ENCODE peak calls at places on chromosomes 1 and 21, in nine cellular contexts. O is H1, X is tibial nerve, Z is stomach, Y is sigmoid colon, B is K562, U is HCT116, G is heart left ventricle, M is body of pancreas. J is an unnamed sample. For H3K36me3, the result is how much of the 10 kb centered on the place peaks cover.

GRCh38 chr1:92037400-92037799 is 7.6 kb downstream of the EPHX4 start:
- DNase-seq in X (no peak), O (no peak), Z (no peak), U (no peak), M (no peak), G (no peak), B (no peak), Y (no peak), J (no peak)

GRCh38 chr1:22104074-22104473 is 38.8 kb downstream of the WNT4 start:
- DNase-seq in M (no peak), Y (no peak), U (no peak), O (no peak), G (no peak), Z (no peak), B (no peak), X (no peak), J (no peak)

GRCh38 chr1:225763815-225764548 is 13.6 kb upstream of the SRP9 start:
- DNase-seq in Y (no peak), O (no peak), G (no peak), M (peak), Z (peak), B (no peak), X (no peak), U (no peak), J (no peak)

GRCh38 chr1:248844526-248844925 is 6.5 kb downstream of the ZNF672 start:
- DNase-seq in Z (no peak), G (no peak), B (no peak), M (no peak), X (no peak), U (no peak), Y (no peak), O (no peak), J (no peak)

GRCh38 chr21:30674312-30674711 is 31.6 kb downstream of the KRTAP20-3 start:
- DNase-seq in M (no peak), Y (no peak), B (no peak), X (no peak), U (no peak), O (no peak), G (no peak), Z (no peak), J (no peak)

GRCh38 chr1:102715150-102715549 is 393.2 kb downstream of the COL11A1 start:
- DNase-seq in G (no peak), M (no peak), U (no peak), Z (no peak), O (no peak), Y (no peak), B (no peak), X (no peak), J (no peak)

GRCh38 chr1:180145446-180145845 is 9.2 kb upstream of the QSOX1 start:
- DNase-seq in G (no peak), Y (no peak), B (no peak), X (no peak), M (no peak), O (no peak), Z (no peak), U (no peak), J (no peak)

GRCh38 chr21:27586326-27586725 is 619.4 kb upstream of the ADAMTS5 start:
- DNase-seq in U (no peak), M (no peak), G (no peak), B (no peak), Y (no peak), O (no peak), Z (no peak), X (no peak), J (no peak)

GRCh38 chr1:92949937-92950817 is 11.1 kb downstream of the DIPK1A start:
- DNase-seq in Y (no peak), U (no peak), O (no peak), B (no peak), G (no peak), M (no peak), Z (no peak), X (no peak), J (no peak)

GRCh38 chr1:4512622-4513021 is 141.8 kb upstream of the AJAP1 start:
- DNase-seq in Z (no peak), X (no peak), B (no peak), O (no peak), Y (peak), M (peak), G (no peak), U (no peak), J (peak)

GRCh38 chr1:161096015-161096414 is 2.1 kb upstream of the KLHDC9 start:
- DNase-seq in O (no peak), M (no peak), B (no peak), Z (no peak), X (no peak), G (no peak), U (no peak), Y (no peak), J (no peak)

GRCh38 chr1:199857103-199857502 is 170.4 kb upstream of the NR5A2 start:
- DNase-seq in Z (no peak), B (no peak), M (no peak), O (no peak), X (no peak), U (no peak), G (no peak), Y (no peak), J (no peak)
- H3K36me3 ChIP-seq in Z (under half), B (under half), M (under half), O (under half), X (under half), U (under half), G (under half), Y (under half), J (under half)

GRCh38 chr1:6069573-6069972 is 23.9 kb downstream of the KCNAB2 start:
- DNase-seq in M (no peak), Z (no peak), G (no peak), B (no peak), U (no peak), X (no peak), O (no peak), Y (no peak), J (no peak)
- TF ChIP-seq POLR2A in M (no peak), Z (no peak), G (no peak), B (no peak), U (no peak), X (no peak), O (no peak), Y (no peak), J (no peak)

DNA sequence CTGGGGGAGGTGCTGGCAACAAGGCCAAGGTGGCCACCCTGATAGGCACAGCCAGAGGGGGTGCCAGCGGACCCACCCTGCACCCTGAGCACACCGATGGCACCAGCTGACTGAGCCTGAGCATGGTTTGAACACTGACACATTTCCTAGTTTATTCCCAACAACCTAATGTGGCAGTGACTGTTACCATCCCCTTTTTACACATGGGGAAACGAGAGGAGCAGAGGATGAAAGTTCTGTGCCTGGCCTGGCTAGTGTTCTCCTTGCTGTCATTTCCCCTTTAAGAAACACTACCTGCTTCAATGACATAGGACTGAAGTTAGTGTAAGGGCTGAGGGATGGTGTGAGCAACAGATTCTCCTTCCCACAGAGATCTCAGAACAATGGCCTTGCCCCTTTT is 15.3 kb downstream of the CLDN14 start:
- DNase-seq in U (no peak), O (no peak), B (no peak), M (no peak), Y (no peak), Z (no peak), G (no peak), X (no peak), J (no peak)
- H3K4me3 ChIP-seq in U (no peak), O (no peak), B (no peak), M (no peak), Y (no peak), Z (no peak), G (no peak), X (no peak), J (no peak)

GRCh38 chr21:38819719-38820147 is 14.0 kb downstream of the ETS2 start:
- DNase-seq in M (no peak), B (no peak), X (no peak), G (no peak), Y (no peak), Z (peak), O (no peak), U (peak), J (no peak)

GRCh38 chr21:38821959-38822682 is 16.4 kb downstream of the ETS2 start:
- DNase-seq in G (no peak), U (no peak), Y (no peak), X (no peak), B (no peak), M (no peak), O (no peak), Z (no peak), J (no peak)

GRCh38 chr21:38822754-38823374 is 17.1 kb downstream of the ETS2 start:
- DNase-seq in B (no peak), M (no peak), G (no peak), O (no peak), Y (no peak), X (no peak), U (no peak), Z (no peak), J (no peak)

GRCh38 chr21:38820471-38821239 is 14.9 kb downstream of the ETS2 start:
- DNase-seq in M (no peak), U (no peak), B (no peak), Z (no peak), Y (no peak), O (no peak), X (no peak), G (no peak), J (no peak)

GRCh38 chr21:38821248-38821647 is 15.5 kb downstream of the ETS2 start:
- DNase-seq in Y (no peak), U (no peak), M (no peak), Z (no peak), B (no peak), X (no peak), G (no peak), O (no peak), J (no peak)
- H3K36me3 ChIP-seq in Y (half or more), U (half or more), M (half or more), Z (half or more), B (half or more), X (under half), G (half or more), O (half or more), J (under half)

GRCh38 chr1:29934255-29934654 is 697.9 kb downstream of the PTPRU start:
- DNase-seq in M (no peak), X (no peak), G (no peak), U (no peak), B (no peak), Z (no peak), Y (peak), O (no peak), J (no peak)

GRCh38 chr1:29943034-29943433 is 706.7 kb downstream of the PTPRU start:
- DNase-seq in Z (no peak), Y (no peak), B (no peak), M (no peak), O (no peak), X (no peak), U (no peak), G (no peak), J (no peak)

GRCh38 chr1:29937356-29937755 is 701.0 kb downstream of the PTPRU start:
- DNase-seq in M (no peak), X (no peak), Z (no peak), Y (no peak), O (no peak), B (no peak), U (no peak), G (no peak), J (no peak)

GRCh38 chr1:29944253-29944652 is 707.9 kb downstream of the PTPRU start:
- DNase-seq in G (no peak), Z (no peak), M (no peak), Y (no peak), B (peak), X (no peak), O (no peak), U (no peak), J (no peak)

DNA sequence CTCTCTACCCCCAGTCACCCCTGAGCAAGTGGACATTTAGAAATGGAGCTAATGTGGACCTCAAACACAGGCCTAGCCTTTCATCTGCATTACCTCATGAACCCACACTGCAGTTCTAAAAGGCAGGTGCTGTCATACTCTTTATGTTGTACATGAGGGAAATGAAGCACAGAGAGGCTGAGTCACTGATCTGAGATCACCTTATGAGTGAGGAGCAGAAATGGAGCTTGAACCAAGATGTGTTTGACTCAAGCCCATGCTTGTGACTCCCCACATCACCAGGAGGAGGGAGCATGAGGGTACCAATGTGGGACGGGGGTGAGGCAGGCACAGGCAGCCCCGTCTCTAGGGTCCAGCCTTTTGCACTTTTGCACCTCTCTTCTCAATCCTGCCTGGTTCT is 702.8 kb downstream of the PTPRU start:
- DNase-seq in X (no peak), M (no peak), Y (no peak), U (no peak), Z (no peak), G (no peak), B (no peak), O (no peak), J (no peak)
- TF ChIP-seq POLR2A in X (no peak), M (no peak), Y (no peak), U (no peak), Z (no peak), G (no peak), B (no peak), O (no peak), J (no peak)

GRCh38 chr1:23116216-23116836 is 52.3 kb downstream of the LUZP1 start:
- DNase-seq in G (no peak), U (no peak), Z (no peak), M (no peak), X (no peak), B (no peak), Y (no peak), O (no peak), J (no peak)

GRCh38 chr1:23114424-23115079 is 54.1 kb downstream of the LUZP1 start:
- DNase-seq in X (no peak), Y (no peak), U (no peak), B (peak), O (no peak), Z (no peak), M (no peak), G (no peak), J (no peak)

GRCh38 chr1:23111600-23112535 is 56.8 kb downstream of the LUZP1 start:
- DNase-seq in M (no peak), X (no peak), Y (no peak), Z (no peak), U (no peak), B (no peak), G (no peak), O (no peak), J (no peak)

GRCh38 chr1:23108918-23109533 is 59.6 kb downstream of the LUZP1 start:
- DNase-seq in B (no peak), U (peak), X (no peak), Y (no peak), O (no peak), G (no peak), M (no peak), Z (no peak), J (no peak)

GRCh38 chr1:23110391-23110790 is 58.3 kb downstream of the LUZP1 start:
- DNase-seq in O (no peak), G (no peak), X (no peak), U (no peak), B (no peak), Y (no peak), M (no peak), Z (no peak), J (no peak)
- H3K4me3 ChIP-seq in O (no peak), G (no peak), X (no peak), U (no peak), B (no peak), Y (no peak), M (no peak), Z (no peak), J (no peak)

DNA sequence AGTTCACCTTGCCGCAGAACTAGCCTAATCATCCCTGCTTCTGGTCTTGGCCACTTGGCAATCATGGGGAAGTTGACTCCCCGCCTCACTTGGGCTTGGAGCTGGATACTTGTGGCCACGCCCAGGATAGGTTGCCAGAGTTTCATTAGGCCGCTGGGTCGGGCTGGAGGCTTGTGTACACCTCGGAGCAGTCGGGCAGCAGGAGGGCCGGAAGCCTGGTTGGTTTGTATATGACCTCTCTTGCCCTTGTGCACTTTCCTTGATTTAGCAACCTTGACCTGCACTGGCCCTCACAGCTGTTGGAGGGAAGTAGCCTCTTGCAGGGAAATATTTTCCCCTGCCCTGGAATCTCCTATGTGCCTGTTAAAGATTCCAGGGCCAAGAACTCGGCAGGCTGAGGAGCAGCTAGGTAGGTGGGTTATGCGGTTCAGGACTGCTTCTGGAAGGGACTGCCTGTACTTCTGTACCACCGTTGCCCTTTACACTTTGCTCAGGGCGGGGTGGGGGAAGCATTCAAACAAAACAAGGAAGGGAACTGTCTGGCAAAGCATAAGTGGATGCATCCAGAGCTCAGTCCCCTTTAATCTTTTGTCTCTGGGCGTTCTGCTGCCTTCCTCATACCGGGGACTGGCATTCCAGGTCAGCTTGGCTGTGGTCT is 83.5 kb downstream of the UCK2 start:
- DNase-seq in Y (peak), M (peak), Z (peak), X (peak), G (no peak), U (no peak), O (no peak), B (no peak), J (peak)
- H3K36me3 ChIP-seq in Y (under half), M (under half), Z (under half), X (under half), G (under half), U (under half), O (under half), B (under half), J (under half)

GRCh38 chr1:99764909-99765308 is 1.5 kb downstream of the FRRS1 start:
- DNase-seq in U (no peak), M (no peak), Z (no peak), X (no peak), O (no peak), Y (no peak), B (no peak), G (no peak), J (no peak)

GRCh38 chr1:99764439-99764838 is 2.0 kb downstream of the FRRS1 start:
- DNase-seq in G (no peak), U (no peak), Z (no peak), Y (no peak), M (no peak), O (no peak), B (no peak), X (no peak), J (no peak)

GRCh38 chr1:99767996-99768524 is 1.6 kb upstream of the FRRS1 start:
- DNase-seq in U (no peak), X (no peak), Z (no peak), B (peak), M (no peak), G (no peak), O (no peak), Y (no peak), J (no peak)

GRCh38 chr1:99768525-99769382 is 2.3 kb upstream of the FRRS1 start:
- DNase-seq in U (no peak), O (no peak), B (peak), Y (no peak), G (no peak), M (no peak), X (no peak), Z (no peak), J (no peak)

DNA sequence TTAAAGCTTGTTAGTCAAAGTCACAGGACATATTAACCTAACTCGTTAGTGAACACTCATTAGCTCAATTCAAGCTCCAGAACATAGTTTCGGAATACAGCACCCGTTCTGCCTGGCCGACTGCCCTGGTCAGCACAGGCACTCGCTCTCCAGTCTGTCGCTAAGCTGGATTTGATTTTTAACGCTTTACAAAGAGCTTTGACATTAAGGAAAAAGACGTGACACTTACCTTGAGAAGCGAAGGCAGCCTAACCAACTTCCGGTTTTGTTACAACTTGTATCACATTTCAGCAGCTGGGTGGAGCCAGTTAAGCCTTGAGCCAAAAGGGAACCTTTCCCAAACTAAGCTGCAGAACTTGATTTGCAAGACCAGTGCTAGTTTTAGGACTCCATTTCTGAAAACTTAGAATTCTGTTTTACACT is at the start of gene FRRS1:
- DNase-seq in X (peak), U (peak), G (peak), O (peak), M (peak), Y (no peak), B (peak), Z (peak), J (peak)
- TF ChIP-seq POLR2A in X (no peak), U (peak), G (peak), O (no peak), M (peak), Y (no peak), B (peak), Z (no peak), J (no peak)

DNA sequence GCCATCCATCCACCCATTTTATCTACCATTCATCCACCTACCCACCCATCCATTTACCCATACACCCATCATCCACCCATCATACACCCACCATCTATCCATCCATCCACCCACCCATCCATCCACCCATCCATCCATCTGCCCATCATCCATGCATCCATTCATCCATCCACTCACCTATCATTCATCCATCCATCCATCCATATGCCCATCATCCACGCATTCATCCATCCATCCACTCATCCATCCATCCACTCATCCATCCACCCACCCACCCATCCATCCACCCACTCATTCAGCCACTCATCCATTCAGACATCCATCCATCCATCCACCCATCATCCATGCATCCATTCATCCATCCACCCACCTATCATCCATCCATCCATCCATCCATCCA is 31.9 kb upstream of the UTS2 start:
- DNase-seq in U (no peak), G (no peak), X (no peak), M (no peak), Y (no peak), O (no peak), Z (no peak), B (no peak), J (no peak)
- H3K4me3 ChIP-seq in U (no peak), G (no peak), X (no peak), M (no peak), Y (no peak), O (no peak), Z (no peak), B (no peak), J (no peak)

GRCh38 chr1:167413328-167413727 is 105.0 kb downstream of the CD247 start:
- DNase-seq in M (no peak), Y (no peak), U (no peak), G (no peak), Z (no peak), B (no peak), O (no peak), X (no peak), J (no peak)

GRCh38 chr1:167412072-167412471 is 106.3 kb downstream of the CD247 start:
- DNase-seq in B (no peak), Z (no peak), Y (no peak), G (no peak), O (no peak), X (no peak), U (no peak), M (peak), J (no peak)

GRCh38 chr1:167416506-167416905 is 101.8 kb downstream of the CD247 start:
- DNase-seq in U (no peak), Y (no peak), O (no peak), Z (no peak), M (no peak), B (no peak), G (no peak), X (no peak), J (no peak)

GRCh38 chr1:167409183-167409582 is 109.1 kb downstream of the CD247 start:
- DNase-seq in B (no peak), O (no peak), Z (no peak), M (no peak), X (no peak), Y (no peak), U (peak), G (no peak), J (no peak)

DNA sequence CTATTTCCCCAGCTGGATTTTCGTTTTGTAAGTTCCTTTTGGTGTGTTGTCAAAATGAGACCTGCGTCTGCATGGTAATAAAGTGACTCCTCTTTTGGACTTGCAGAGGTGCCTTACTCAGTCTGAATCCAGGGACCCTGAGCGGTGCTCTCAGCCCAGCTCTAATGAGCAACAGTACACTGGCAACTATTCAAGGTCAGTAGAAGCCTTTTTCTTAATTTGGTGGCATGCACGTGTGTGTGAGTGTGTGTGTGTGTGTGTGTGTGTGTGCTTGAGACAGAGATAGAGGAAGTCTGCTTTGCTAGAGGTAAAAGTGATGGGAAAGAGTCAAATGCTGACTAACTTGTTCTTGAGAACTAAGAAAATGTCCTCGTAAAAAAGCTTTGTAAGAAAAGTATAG is 105.4 kb downstream of the CD247 start:
- DNase-seq in X (no peak), Y (no peak), O (no peak), M (peak), U (no peak), B (no peak), G (no peak), Z (no peak), J (no peak)
- H3K36me3 ChIP-seq in X (under half), Y (under half), O (under half), M (under half), U (under half), B (under half), G (half or more), Z (half or more), J (under half)